ENCODE peak calls at places on chromosomes 4 and X, in eight cellular contexts. G is GM23248; Y is transverse colon; B is HEK293T; W is left cardiac atrium; D is stimulated activated CD8-positive, alpha-beta memory T cell treated with anti-CD3 and anti-CD28 coated beads, Interleukin-2, amount 100 ng/mL, for 48 hours; P is effector CD4-positive, alpha-beta T cell; J is NCI-H510A treated with DMSO at 0.1 percent for 48 hours. S is an unnamed sample.

GRCh38 chrX:6002056-6002455 is 226.6 kb downstream of the NLGN4X start:
- DNase-seq in G (no peak), Y (no peak), B (no peak), W (no peak), D (no peak), P (no peak), J (peak; percentile 77), S (no peak)

GRCh38 chr4:153467154-153467896 is 1.2 kb downstream of the TMEM131L start:
- DNase-seq in G (peak; percentile 34), Y (peak; percentile 86), B (peak; percentile 35), W (peak; percentile 33), D (peak; percentile 31), P (peak; percentile 35), J (peak; percentile 72), S (peak; percentile 38)

GRCh38 chr4:140223056-140223810 is 69.2 kb upstream of the MAML3 start:
- DNase-seq in G (peak; percentile 41), Y (no peak), B (no peak), W (no peak), D (no peak), P (no peak), J (no peak), S (no peak)

GRCh38 chrX:134764202-134764785 is 106.0 kb upstream of the PLAC1 start:
- DNase-seq in G (peak; percentile 24), Y (no peak), B (peak; percentile 81), W (no peak), D (no peak), P (no peak), J (peak; percentile 9), S (no peak)

GRCh38 chr4:102614801-102615200 is 113.6 kb downstream of the NFKB1 start:
- DNase-seq in G (no peak), Y (peak; percentile 34), B (no peak), W (no peak), D (no peak), P (no peak), J (no peak), S (no peak)

GRCh38 chr4:153570228-153570973 is 104.2 kb downstream of the TMEM131L start:
- DNase-seq in G (no peak), Y (no peak), B (no peak), W (no peak), D (no peak), P (no peak), J (no peak), S (no peak)

GRCh38 chrX:12901486-12901885 is 4.9 kb upstream of the TLR8 start:
- DNase-seq in G (peak; percentile 49), Y (peak; percentile 74), B (peak; percentile 73), W (peak; percentile 59), D (peak; percentile 51), P (peak; percentile 62), J (peak; percentile 59), S (peak; percentile 49)

GRCh38 chr4:2962099-2962455 is 1.1 kb downstream of the NOP14 start:
- DNase-seq in G (peak; percentile 43), Y (no peak), B (no peak), W (no peak), D (peak; percentile 69), P (no peak), J (no peak), S (peak; percentile 72)

GRCh38 chr4:168408620-168409019 is 71.7 kb downstream of the DDX60L start:
- DNase-seq in G (peak; percentile 94), Y (peak; percentile 53), B (peak; percentile 14), W (peak; percentile 59), D (no peak), P (no peak), J (peak; percentile 52), S (no peak)

GRCh38 chr4:28675582-28675981 is 1814.9 kb downstream of the STIM2 start:
- DNase-seq in G (peak; percentile 34), Y (no peak), B (no peak), W (no peak), D (no peak), P (no peak), J (no peak), S (no peak)

GRCh38 chrX:30620980-30621716 is 32.1 kb upstream of the GK start:
- DNase-seq in G (peak; percentile 88), Y (no peak), B (no peak), W (no peak), D (no peak), P (no peak), J (no peak), S (no peak)

GRCh38 chrX:143580266-143580665 is 55.6 kb downstream of the SLITRK4 start:
- DNase-seq in G (no peak), Y (no peak), B (no peak), W (no peak), D (no peak), P (no peak), J (no peak), S (no peak)

GRCh38 chr4:185265942-185266341 is 56.5 kb downstream of the SNX25 start:
- DNase-seq in G (peak; percentile 36), Y (no peak), B (no peak), W (no peak), D (no peak), P (no peak), J (peak; percentile 27), S (no peak)

GRCh38 chr4:48604527-48604926 is 114.5 kb downstream of the ZAR1 start:
- DNase-seq in G (no peak), Y (peak; percentile 48), B (no peak), W (no peak), D (no peak), P (no peak), J (peak; percentile 17), S (no peak)

GRCh38 chr4:82753725-82754410 is 44.7 kb downstream of the SCD5 start:
- DNase-seq in G (peak; percentile 60), Y (no peak), B (no peak), W (peak; percentile 66), D (no peak), P (no peak), J (no peak), S (no peak)

S was measured in stimulated activated CD4-positive, alpha-beta T cell treated with anti-CD3 and anti-CD28 coated beads, Interleukin-1b, Interleukin-23, amount 100 ng/mL, for 24 hours.